ENCODE peak calls at places on chromosomes 16 and 17, in nine cellular contexts. G, Z, E, I, D, V, F, M and A are unnamed samples.

GRCh38 chr17:44110823-44111633 is 12.4 kb downstream of the HDAC5 start:
- DNase-seq in G (peak), Z (peak), E (peak), I (peak), D (peak), V (peak), F (peak), M (peak), A (peak)

GRCh38 chr17:58527306-58527705 is 12.9 kb upstream of the MTMR4 start:
- DNase-seq in G (no peak), Z (no peak), E (no peak), I (no peak), D (peak), V (no peak), F (no peak), M (no peak), A (no peak)

GRCh38 chr17:72370819-72371218 is 250.0 kb downstream of the SOX9 start:
- DNase-seq in G (no peak), Z (no peak), E (no peak), I (peak), D (no peak), V (no peak), F (no peak), M (no peak), A (no peak)

GRCh38 chr17:46819906-46820351 is 1.4 kb upstream of the WNT3 start:
- DNase-seq in G (no peak), Z (no peak), E (no peak), I (no peak), D (no peak), V (no peak), F (no peak), M (no peak), A (no peak)

GRCh38 chr17:31696184-31696602 is 162.9 kb downstream of the COPRS start:
- DNase-seq in G (peak), Z (peak), E (peak), I (no peak), D (peak), V (no peak), F (peak), M (peak), A (peak)

GRCh38 chr17:64281962-64282752 is 19.1 kb upstream of the TEX2 start:
- DNase-seq in G (no peak), Z (peak), E (no peak), I (peak), D (peak), V (peak), F (peak), M (no peak), A (peak)

GRCh38 chr17:29219378-29220047 is 27.1 kb upstream of the CRYBA1 start:
- DNase-seq in G (peak), Z (peak), E (peak), I (peak), D (peak), V (peak), F (peak), M (peak), A (peak)

GRCh38 chr16:15464401-15465186 is 30.2 kb downstream of the BMERB1 start:
- DNase-seq in G (no peak), Z (no peak), E (no peak), I (no peak), D (no peak), V (no peak), F (no peak), M (no peak), A (no peak)

GRCh38 chr16:88688013-88688778 is 1.9 kb upstream of the SNAI3 start:
- DNase-seq in G (no peak), Z (no peak), E (no peak), I (no peak), D (no peak), V (no peak), F (no peak), M (peak), A (no peak)

GRCh38 chr17:82636626-82637598 is 11.3 kb downstream of the WDR45B start:
- DNase-seq in G (no peak), Z (no peak), E (no peak), I (peak), D (no peak), V (no peak), F (no peak), M (no peak), A (no peak)

GRCh38 chr16:10835281-10835931 is 16.8 kb upstream of the TVP23A start:
- DNase-seq in G (peak), Z (peak), E (no peak), I (no peak), D (no peak), V (no peak), F (no peak), M (no peak), A (no peak)

GRCh38 chr17:34579979-34580684 is 750 bp downstream of the TMEM132E start:
- DNase-seq in G (no peak), Z (peak), E (peak), I (peak), D (peak), V (no peak), F (peak), M (peak), A (no peak)

GRCh38 chr17:83012873-83013778 is 66.3 kb upstream of the METRNL start:
- DNase-seq in G (no peak), Z (no peak), E (no peak), I (peak), D (no peak), V (no peak), F (no peak), M (no peak), A (no peak)

GRCh38 chr16:8199390-8199789 is 390.9 kb downstream of the TMEM114 start:
- DNase-seq in G (no peak), Z (no peak), E (no peak), I (no peak), D (no peak), V (no peak), F (no peak), M (no peak), A (no peak)

GRCh38 chr16:81623365-81624102 is 155.6 kb upstream of the PLCG2 start:
- DNase-seq in G (no peak), Z (no peak), E (no peak), I (peak), D (peak), V (peak), F (no peak), M (no peak), A (no peak)

GRCh38 chr16:23496826-23497542 is 13.3 kb downstream of the GGA2 start:
- DNase-seq in G (no peak), Z (no peak), E (no peak), I (peak), D (no peak), V (no peak), F (no peak), M (no peak), A (no peak)

GRCh38 chr17:45828171-45829133 is 16.2 kb upstream of the SPPL2C start:
- DNase-seq in G (no peak), Z (no peak), E (no peak), I (no peak), D (no peak), V (no peak), F (no peak), M (no peak), A (no peak)

GRCh38 chr16:74713876-74714275 is 13.2 kb upstream of the MLKL start:
- DNase-seq in G (peak), Z (peak), E (no peak), I (no peak), D (no peak), V (no peak), F (no peak), M (no peak), A (no peak)

GRCh38 chr17:61815863-61816523 is 47.3 kb downstream of the BRIP1 start:
- DNase-seq in G (no peak), Z (no peak), E (no peak), I (no peak), D (no peak), V (no peak), F (no peak), M (no peak), A (no peak)

GRCh38 chr16:70700101-70701020 is 14.5 kb upstream of the MTSS2 start:
- DNase-seq in G (peak), Z (no peak), E (no peak), I (peak), D (peak), V (no peak), F (peak), M (peak), A (peak)

GRCh38 chr17:4609761-4610160 is 25.4 kb downstream of the SMTNL2 start:
- DNase-seq in G (no peak), Z (no peak), E (no peak), I (no peak), D (no peak), V (no peak), F (no peak), M (no peak), A (no peak)

GRCh38 chr17:81453712-81454111 is 58.5 kb downstream of the BAHCC1 start:
- DNase-seq in G (no peak), Z (no peak), E (no peak), I (no peak), D (no peak), V (no peak), F (no peak), M (no peak), A (no peak)

GRCh38 chr17:31815212-31815611 is 43.8 kb downstream of the COPRS start:
- DNase-seq in G (no peak), Z (no peak), E (no peak), I (no peak), D (no peak), V (no peak), F (no peak), M (no peak), A (no peak)

GRCh38 chr17:64309021-64309420 is 46.0 kb upstream of the TEX2 start:
- DNase-seq in G (no peak), Z (no peak), E (no peak), I (no peak), D (no peak), V (no peak), F (no peak), M (no peak), A (no peak)

GRCh38 chr16:85495259-85495658 is 117.9 kb upstream of the GSE1 start:
- DNase-seq in G (no peak), Z (no peak), E (no peak), I (no peak), D (no peak), V (no peak), F (no peak), M (no peak), A (no peak)

GRCh38 chr16:4064950-4065352 is 51.3 kb downstream of the ADCY9 start:
- DNase-seq in G (no peak), Z (no peak), E (no peak), I (no peak), D (no peak), V (peak), F (no peak), M (no peak), A (peak)

GRCh38 chr17:1197781-1198490 is 18.2 kb upstream of the ABR start:
- DNase-seq in G (peak), Z (peak), E (peak), I (no peak), D (no peak), V (no peak), F (peak), M (no peak), A (peak)

GRCh38 chr16:4570688-4571321 is 14.7 kb downstream of the C16orf96 start:
- DNase-seq in G (no peak), Z (no peak), E (no peak), I (no peak), D (no peak), V (no peak), F (no peak), M (no peak), A (no peak)

GRCh38 chr17:80647746-80648145 is 103.1 kb downstream of the RPTOR start:
- DNase-seq in G (no peak), Z (no peak), E (no peak), I (peak), D (no peak), V (no peak), F (no peak), M (no peak), A (no peak)

GRCh38 chr17:63221941-63222340 is 224.2 kb downstream of the CYB561 start:
- DNase-seq in G (no peak), Z (no peak), E (no peak), I (no peak), D (no peak), V (no peak), F (no peak), M (no peak), A (no peak)

GRCh38 chr17:48994548-48995331 is 2.4 kb upstream of the IGF2BP1 start:
- DNase-seq in G (no peak), Z (no peak), E (no peak), I (no peak), D (no peak), V (no peak), F (no peak), M (no peak), A (no peak)

GRCh38 chr17:1873418-1873817 is 43.6 kb downstream of the RPA1 start:
- DNase-seq in G (no peak), Z (no peak), E (no peak), I (no peak), D (no peak), V (no peak), F (no peak), M (no peak), A (no peak)

GRCh38 chr16:65769055-65769465 is 597.4 kb upstream of the CDH5 start:
- DNase-seq in G (no peak), Z (no peak), E (no peak), I (peak), D (no peak), V (no peak), F (no peak), M (no peak), A (no peak)

GRCh38 chr16:63361032-63361624 is 1324.9 kb upstream of the CDH8 start:
- DNase-seq in G (no peak), Z (no peak), E (no peak), I (peak), D (peak), V (no peak), F (no peak), M (no peak), A (no peak)

GRCh38 chr17:40720904-40721303 is 17.4 kb upstream of the KRT24 start:
- DNase-seq in G (no peak), Z (no peak), E (no peak), I (no peak), D (no peak), V (no peak), F (no peak), M (no peak), A (no peak)

GRCh38 chr16:87637357-87637756 is 35.0 kb downstream of the JPH3 start:
- DNase-seq in G (no peak), Z (no peak), E (no peak), I (no peak), D (no peak), V (no peak), F (no peak), M (no peak), A (no peak)

GRCh38 chr17:75488693-75489510 is 26.4 kb downstream of the CASKIN2 start:
- DNase-seq in G (no peak), Z (no peak), E (no peak), I (no peak), D (no peak), V (no peak), F (no peak), M (no peak), A (no peak)